ENCODE peak calls at places on chromosomes 16 and 17, in six cellular contexts. H, A, J, T, W and M are unnamed samples.

GRCh38 chr17:4498461-4499397 is at the start of gene SPNS2:
- DNase-seq in H (peak), A (peak), J (peak), T (peak), W (peak), M (peak)

GRCh38 chr17:40699359-40699758 is 4.2 kb downstream of the KRT24 start:
- DNase-seq in H (no peak), A (no peak), J (no peak), T (no peak), W (no peak), M (peak)

GRCh38 chr16:19722981-19723380 is 4.9 kb downstream of the IQCK start:
- DNase-seq in H (no peak), A (no peak), J (no peak), T (no peak), W (no peak), M (no peak)

GRCh38 chr17:83113381-83113780 is 34.0 kb downstream of the METRNL start:
- DNase-seq in H (no peak), A (no peak), J (no peak), T (no peak), W (no peak), M (peak)

GRCh38 chr17:83144421-83145357 is 65.3 kb downstream of the METRNL start:
- DNase-seq in H (no peak), A (no peak), J (peak), T (no peak), W (no peak), M (peak)

GRCh38 chr17:50935201-50936124 is 69.3 kb upstream of the TOB1 start:
- DNase-seq in H (peak), A (no peak), J (no peak), T (no peak), W (no peak), M (no peak)

GRCh38 chr16:56591377-56592060 is 2.2 kb downstream of the MT3 start:
- DNase-seq in H (no peak), A (no peak), J (no peak), T (no peak), W (no peak), M (no peak)

GRCh38 chr17:40058151-40058784 is 4.1 kb upstream of the MED24 start:
- DNase-seq in H (no peak), A (no peak), J (no peak), T (no peak), W (no peak), M (no peak)

GRCh38 chr17:48613862-48614694 is 1.0 kb downstream of the HOXB8 start:
- DNase-seq in H (no peak), A (peak), J (no peak), T (no peak), W (no peak), M (no peak)

GRCh38 chr17:10471853-10472252 is 2.5 kb upstream of the MYH4 start:
- DNase-seq in H (no peak), A (no peak), J (no peak), T (no peak), W (no peak), M (no peak)

GRCh38 chr16:27928542-27928941 is 135.0 kb downstream of the GSG1L start:
- DNase-seq in H (no peak), A (no peak), J (no peak), T (no peak), W (no peak), M (no peak)

GRCh38 chr17:69134112-69134511 is 7.6 kb downstream of the ABCA6 start:
- DNase-seq in H (no peak), A (no peak), J (no peak), T (no peak), W (no peak), M (no peak)

GRCh38 chr17:34637548-34638525 is 58.5 kb downstream of the TMEM132E start:
- DNase-seq in H (peak), A (peak), J (peak), T (peak), W (peak), M (peak)

GRCh38 chr16:7443108-7443507 is 110.5 kb downstream of the RBFOX1 start:
- DNase-seq in H (no peak), A (no peak), J (no peak), T (no peak), W (no peak), M (no peak)

GRCh38 chr17:69870091-69870530 is 204.9 kb upstream of the KCNJ16 start:
- DNase-seq in H (no peak), A (peak), J (no peak), T (no peak), W (no peak), M (no peak)

GRCh38 chr17:4903051-4903818 is at the start of gene CHRNE:
- DNase-seq in H (peak), A (no peak), J (peak), T (peak), W (peak), M (peak)

GRCh38 chr17:7313890-7314718 is 1.1 kb downstream of the GPS2 start:
- DNase-seq in H (no peak), A (no peak), J (no peak), T (no peak), W (no peak), M (no peak)

GRCh38 chr17:16378631-16379282 is 2.1 kb upstream of the UBB start:
- DNase-seq in H (no peak), A (no peak), J (no peak), T (no peak), W (no peak), M (no peak)

GRCh38 chr17:44043326-44043725 is 23.1 kb downstream of the LSM12 start:
- DNase-seq in H (no peak), A (no peak), J (no peak), T (no peak), W (no peak), M (peak)

GRCh38 chr16:695355-696089 is 5.3 kb upstream of the WDR24 start:
- DNase-seq in H (peak), A (peak), J (peak), T (no peak), W (no peak), M (no peak)

GRCh38 chr16:56847173-56847948 is 17.6 kb upstream of the SLC12A3 start:
- DNase-seq in H (no peak), A (no peak), J (no peak), T (no peak), W (no peak), M (no peak)